ENCODE peak calls at places on chromosomes 7 and 10, in six cellular contexts. P, L, I, F, O and T are unnamed samples.

GRCh38 chr10:48589266-48589665 is 15.6 kb downstream of the ARHGAP22 start:
- DNase-seq in F (peak; percentile 71), O (no peak), I (no peak), L (no peak), P (no peak), T (no peak)

GRCh38 chr10:7561216-7561893 is 105.4 kb downstream of the ITIH5 start:
- DNase-seq in L (no peak), O (peak; percentile 46), F (peak; percentile 87), I (peak; percentile 65), P (peak; percentile 51), T (peak; percentile 19)

GRCh38 chr10:79941146-79941545 is 7.8 kb downstream of the SFTPD start:
- DNase-seq in L (no peak), O (no peak), P (no peak), I (no peak), F (no peak), T (no peak)

GRCh38 chr10:119666709-119667004 is 15.5 kb downstream of the BAG3 start:
- DNase-seq in I (no peak), L (no peak), O (no peak), F (no peak), P (no peak), T (no peak)

GRCh38 chr10:67259319-67259929 is 333.6 kb downstream of the LRRTM3 start:
- DNase-seq in F (no peak), L (no peak), P (no peak), I (no peak), O (no peak), T (no peak)

GRCh38 chr7:56079450-56080185 is 13.1 kb downstream of the PHKG1 start:
- DNase-seq in L (peak; percentile 40), P (peak; percentile 47), O (peak; percentile 96), F (peak; percentile 94), I (peak; percentile 85), T (peak; percentile 63)

GRCh38 chr10:106078796-106079576 is 1085.5 kb downstream of the SORCS1 start:
- DNase-seq in F (no peak), O (no peak), L (no peak), I (no peak), P (no peak), T (no peak)

GRCh38 chr7:620052-620451 is 100.4 kb upstream of the PDGFA start:
- DNase-seq in O (no peak), L (no peak), I (no peak), P (no peak), F (no peak), T (peak; percentile 61)

GRCh38 chr7:22791204-22792158 is 31.2 kb downstream of the TOMM7 start:
- DNase-seq in F (no peak), L (peak; percentile 45), P (no peak), I (no peak), O (no peak), T (no peak)

GRCh38 chr7:1915956-1916620 is 246.0 kb downstream of the ELFN1 start:
- DNase-seq in F (no peak), P (no peak), O (no peak), I (no peak), L (no peak), T (no peak)

GRCh38 chr7:13042605-13043236 is 355.3 kb downstream of the ARL4A start:
- DNase-seq in F (no peak), I (no peak), O (no peak), L (peak; percentile 68), P (no peak), T (no peak)

GRCh38 chr7:50531928-50532327 is 33.3 kb downstream of the DDC start:
- DNase-seq in P (no peak), I (no peak), L (no peak), F (no peak), O (no peak), T (no peak)

GRCh38 chr10:30063098-30063497 is 3.7 kb upstream of the JCAD start:
- DNase-seq in F (no peak), L (no peak), O (no peak), I (no peak), P (no peak), T (no peak)

GRCh38 chr10:132704008-132704814 is 81.7 kb downstream of the NKX6-2 start:
- DNase-seq in L (no peak), I (no peak), P (no peak), O (no peak), F (peak; percentile 68), T (no peak)

GRCh38 chr10:117936136-117936535 is 110.6 kb downstream of the RAB11FIP2 start:
- DNase-seq in L (no peak), O (no peak), I (no peak), P (no peak), F (peak; percentile 85), T (no peak)

GRCh38 chr7:155997431-155998327 is 185.4 kb upstream of the SHH start:
- DNase-seq in O (peak; percentile 4), I (no peak), F (peak; percentile 57), P (no peak), L (no peak), T (no peak)

GRCh38 chr10:45420453-45421192 is 46.6 kb downstream of the ALOX5 start:
- DNase-seq in I (peak; percentile 86), P (peak; percentile 38), L (no peak), F (peak; percentile 93), O (peak; percentile 93), T (peak; percentile 87)
- TF ChIP-seq POLR2A in I (no peak), P (no peak), L (no peak), F (no peak), O (no peak), T (no peak)

GRCh38 chr7:100101016-100101862 is at the start of the genes AP4M1 and MCM7:
- DNase-seq in O (peak; percentile 99), I (peak; percentile 97), F (peak; percentile 100), P (peak; percentile 97), L (peak; percentile 100), T (peak; percentile 99)
- TF ChIP-seq POLR2A in O (no peak), I (peak; percentile 5), F (no peak), P (peak; percentile 43), L (no peak), T (no peak)

GRCh38 chr7:142803901-142804300 is 33.1 kb downstream of the PRSS2 start:
- DNase-seq in I (no peak), O (no peak), L (no peak), P (no peak), F (no peak), T (no peak)

GRCh38 chr7:142806021-142806353 is 35.2 kb downstream of the PRSS2 start:
- DNase-seq in L (no peak), F (no peak), O (no peak), I (no peak), P (no peak), T (no peak)

GRCh38 chr7:142805350-142806020 is 34.7 kb downstream of the PRSS2 start:
- DNase-seq in I (no peak), F (no peak), O (no peak), L (no peak), P (no peak), T (no peak)

GRCh38 chr7:142806957-142807356 is 36.2 kb downstream of the PRSS2 start:
- DNase-seq in L (no peak), I (no peak), P (no peak), O (no peak), F (no peak), T (no peak)

GRCh38 chr7:142804715-142805114 is 33.9 kb downstream of the PRSS2 start:
- DNase-seq in I (no peak), P (no peak), F (no peak), L (no peak), O (no peak), T (no peak)
- TF ChIP-seq POLR2A in I (no peak), P (no peak), F (no peak), L (no peak), O (no peak), T (no peak)

DNA sequence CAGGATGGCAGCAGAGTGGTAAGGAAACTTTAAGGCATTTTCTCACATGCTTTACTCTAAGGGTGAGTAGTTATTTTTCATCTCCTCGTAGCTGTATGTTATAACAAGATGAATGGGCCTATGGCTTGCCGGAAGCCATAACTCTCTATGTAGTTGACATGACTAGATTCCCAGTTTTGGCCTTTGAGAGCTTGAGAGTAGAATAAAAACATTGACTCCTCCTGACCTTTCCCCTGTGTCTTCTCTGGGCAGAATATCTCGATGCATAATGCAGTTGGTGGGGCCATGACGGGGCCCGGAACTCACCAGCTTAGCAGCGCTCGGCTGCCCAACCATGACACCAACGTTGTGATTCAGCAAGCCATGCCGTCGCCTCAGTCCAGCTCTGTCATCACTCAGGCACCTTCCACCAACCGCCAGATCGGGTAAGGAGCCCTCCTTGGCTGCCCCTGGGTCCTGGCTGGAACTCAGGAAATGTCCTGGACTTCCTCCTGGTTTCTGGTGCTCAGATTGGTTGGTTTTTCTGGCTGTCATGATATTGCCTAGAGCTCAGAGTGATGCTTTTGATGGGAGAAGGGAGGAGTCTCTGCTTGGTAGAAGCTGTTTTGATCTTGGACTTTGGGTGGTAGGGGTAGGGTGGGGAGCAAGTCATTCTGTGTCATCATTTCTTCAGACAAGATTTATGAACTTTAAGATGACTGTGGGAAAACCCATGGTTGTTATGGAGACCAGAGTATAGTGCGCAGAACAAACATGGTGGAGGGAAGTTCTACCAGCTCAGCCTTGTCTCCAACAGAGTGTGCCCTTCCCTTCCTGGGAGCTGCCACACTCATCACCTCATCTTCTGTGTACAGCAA is 158.0 kb downstream of the CREB5 start:
- DNase-seq in I (no peak), F (no peak), O (no peak), L (peak; percentile 31), P (no peak), T (no peak)
- TF ChIP-seq POLR2A in I (no peak), F (no peak), O (no peak), L (no peak), P (no peak), T (no peak)